ENCODE peak calls at places on chromosomes 3 and 15, in five cellular contexts. One of them, this sample, is unnamed.

GRCh38 chr3:120752865-120753264 is 10.3 kb downstream of the GTF2E1 start:
- DNase-seq in H1: no peak
- DNase-seq in A549: no peak
- DNase-seq in K562: no peak
- DNase-seq in IMR-90: no peak
- DNase-seq in this sample: no peak

GRCh38 chr3:39202094-39202493 is 9.7 kb upstream of the XIRP1 start:
- DNase-seq in H1: no peak
- DNase-seq in A549: no peak
- DNase-seq in K562: no peak
- DNase-seq in IMR-90: no peak
- DNase-seq in this sample: no peak

GRCh38 chr3:21654662-21655061 is 96.3 kb downstream of the ZNF385D start:
- DNase-seq in K562: no peak
- DNase-seq in H1: no peak
- DNase-seq in A549: no peak
- DNase-seq in IMR-90: peak
- DNase-seq in this sample: no peak

GRCh38 chr15:99143655-99144610 is 39.1 kb downstream of the SYNM start:
- DNase-seq in A549: no peak
- DNase-seq in K562: no peak
- DNase-seq in H1: no peak
- DNase-seq in IMR-90: peak
- DNase-seq in this sample: peak

GRCh38 chr15:37045859-37046318 is 54.5 kb downstream of the MEIS2 start:
- DNase-seq in H1: peak
- DNase-seq in K562: no peak
- DNase-seq in IMR-90: no peak
- DNase-seq in A549: no peak
- DNase-seq in this sample: peak

GRCh38 chr3:42988566-42988965 is 9.5 kb downstream of the GASK1A start:
- DNase-seq in A549: no peak
- DNase-seq in H1: no peak
- DNase-seq in IMR-90: no peak
- DNase-seq in K562: no peak
- DNase-seq in this sample: no peak

GRCh38 chr3:197730200-197730599 is 6.5 kb downstream of the RUBCN start:
- DNase-seq in IMR-90: peak
- DNase-seq in H1: no peak
- DNase-seq in A549: no peak
- DNase-seq in K562: peak
- DNase-seq in this sample: no peak

GRCh38 chr3:38574411-38575278 is 74.8 kb downstream of the SCN5A start:
- DNase-seq in A549: no peak
- DNase-seq in H1: peak
- DNase-seq in IMR-90: peak
- DNase-seq in K562: peak
- DNase-seq in this sample: no peak

GRCh38 chr15:73800662-73801345 is 47.7 kb upstream of the INSYN1 start:
- DNase-seq in H1: no peak
- DNase-seq in A549: peak
- DNase-seq in K562: no peak
- DNase-seq in IMR-90: peak
- DNase-seq in this sample: no peak

GRCh38 chr3:64238971-64239667 is 13.9 kb upstream of the PRICKLE2 start:
- DNase-seq in H1: peak
- DNase-seq in IMR-90: peak
- DNase-seq in K562: no peak
- DNase-seq in A549: peak
- DNase-seq in this sample: peak

DNA sequence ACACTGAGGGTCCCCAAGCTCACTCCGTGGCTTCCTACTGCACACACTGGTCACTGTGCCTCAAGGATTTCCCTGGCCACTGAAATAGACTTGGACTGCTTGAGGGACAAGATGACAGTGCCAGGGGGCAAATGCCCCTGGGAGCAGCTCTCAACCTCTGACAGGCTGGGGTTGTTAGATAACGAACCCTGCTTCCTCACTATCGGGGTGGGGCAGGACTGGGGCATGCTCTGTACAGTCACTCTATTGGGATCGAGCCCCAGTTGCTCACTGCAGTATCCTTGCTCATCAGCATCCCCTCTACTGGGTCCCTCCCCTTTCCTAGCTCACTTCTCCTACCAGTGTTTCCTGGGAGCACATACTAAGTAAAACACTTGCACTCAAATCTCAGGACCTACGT is 610.8 kb downstream of the NTRK3 start:
- DNase-seq in K562: peak
- DNase-seq in A549: no peak
- DNase-seq in H1: no peak
- DNase-seq in IMR-90: no peak
- DNase-seq in this sample: no peak
- TF ChIP-seq MAFK in K562: no peak
- TF ChIP-seq MAFK in A549: no peak
- TF ChIP-seq MAFK in H1: no peak
- TF ChIP-seq MAFK in IMR-90: no peak
- TF ChIP-seq MAFK in this sample: no peak

GRCh38 chr3:48963591-48963990 is 26.4 kb upstream of the P4HTM start:
- DNase-seq in A549: no peak
- DNase-seq in H1: no peak
- DNase-seq in K562: no peak
- DNase-seq in IMR-90: no peak
- DNase-seq in this sample: no peak

GRCh38 chr3:48966876-48967361 is 23.1 kb upstream of the P4HTM start:
- DNase-seq in H1: no peak
- DNase-seq in A549: no peak
- DNase-seq in IMR-90: no peak
- DNase-seq in K562: no peak
- DNase-seq in this sample: no peak

GRCh38 chr3:48962340-48962739 is 27.7 kb upstream of the P4HTM start:
- DNase-seq in IMR-90: no peak
- DNase-seq in K562: no peak
- DNase-seq in A549: no peak
- DNase-seq in H1: no peak
- DNase-seq in this sample: no peak

GRCh38 chr3:48962939-48963338 is 27.1 kb upstream of the P4HTM start:
- DNase-seq in A549: no peak
- DNase-seq in H1: no peak
- DNase-seq in IMR-90: no peak
- DNase-seq in K562: no peak
- DNase-seq in this sample: no peak

GRCh38 chr3:48966367-48966766 is 23.7 kb upstream of the P4HTM start:
- DNase-seq in IMR-90: peak
- DNase-seq in A549: no peak
- DNase-seq in H1: no peak
- DNase-seq in K562: no peak
- DNase-seq in this sample: no peak
- TF ChIP-seq MAFK in IMR-90: no peak
- TF ChIP-seq MAFK in A549: no peak
- TF ChIP-seq MAFK in H1: no peak
- TF ChIP-seq MAFK in K562: no peak
- TF ChIP-seq MAFK in this sample: no peak

DNA sequence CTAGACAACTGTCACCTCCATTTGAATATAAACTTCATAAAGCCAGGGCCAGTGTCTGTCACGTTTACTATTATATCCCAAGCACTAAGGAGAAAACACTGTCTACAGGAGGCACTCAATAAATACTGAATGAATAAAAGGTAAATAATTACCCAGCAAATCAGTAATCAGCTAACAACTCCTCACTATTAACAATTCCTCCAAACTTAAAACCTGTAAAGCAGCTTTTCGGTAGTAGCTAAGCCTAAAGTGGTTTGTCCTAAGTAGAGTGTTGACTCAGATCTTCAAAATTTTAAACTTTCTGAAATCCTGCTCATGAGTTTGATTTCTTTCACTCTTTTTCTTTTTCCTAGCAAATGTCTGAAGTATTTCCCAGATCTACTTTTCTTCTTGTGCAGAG is 39.9 kb downstream of the C3orf80 start:
- DNase-seq in H1: no peak
- DNase-seq in A549: no peak
- DNase-seq in K562: no peak
- DNase-seq in IMR-90: no peak
- DNase-seq in this sample: no peak
- TF ChIP-seq MAFK in H1: no peak
- TF ChIP-seq MAFK in A549: no peak
- TF ChIP-seq MAFK in K562: no peak
- TF ChIP-seq MAFK in IMR-90: no peak
- TF ChIP-seq MAFK in this sample: no peak

DNA sequence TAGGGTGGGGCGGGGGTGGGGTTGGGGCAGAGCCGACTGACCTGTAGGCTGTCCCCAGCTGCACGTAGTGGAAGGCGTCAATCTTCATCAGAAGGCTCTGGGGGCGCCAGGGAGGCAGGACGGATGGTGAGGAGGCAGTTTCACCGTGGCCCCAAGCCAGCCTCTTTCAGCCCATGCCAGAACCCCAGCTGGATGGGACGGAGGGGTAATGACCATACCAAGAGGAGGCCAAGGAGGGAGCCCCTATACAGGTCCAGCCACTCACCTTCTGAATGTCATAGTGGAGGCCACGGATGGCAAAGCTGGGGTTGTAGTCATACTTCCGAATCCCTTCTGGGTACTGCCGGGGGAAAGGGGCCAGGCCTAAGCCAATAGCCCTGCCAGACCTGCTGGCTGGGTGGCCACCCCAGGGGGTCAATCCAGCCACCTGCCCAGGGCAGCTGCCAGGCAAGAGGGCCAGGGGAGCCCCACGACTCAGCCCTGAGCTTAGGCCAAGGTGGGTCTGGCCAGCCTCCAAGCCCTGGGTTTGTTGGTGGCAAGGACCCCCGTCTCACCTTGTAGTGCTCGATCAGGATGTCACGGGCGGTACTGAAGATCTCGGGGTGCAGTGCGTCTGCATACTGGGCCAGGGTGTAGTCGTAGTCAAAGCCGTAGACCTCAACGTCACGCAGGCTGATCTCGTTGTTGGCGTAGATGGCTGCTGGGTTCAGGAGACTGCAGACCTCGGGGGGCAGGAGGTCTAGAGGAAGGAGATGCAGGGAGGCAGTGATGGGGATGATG is 4.9 kb downstream of the NT5DC2 start:
- DNase-seq in K562: no peak
- DNase-seq in H1: no peak
- DNase-seq in A549: no peak
- DNase-seq in IMR-90: no peak
- DNase-seq in this sample: no peak
- TF ChIP-seq MAFK in K562: no peak
- TF ChIP-seq MAFK in H1: no peak
- TF ChIP-seq MAFK in A549: no peak
- TF ChIP-seq MAFK in IMR-90: no peak
- TF ChIP-seq MAFK in this sample: no peak

GRCh38 chr3:134350861-134351311 is 23.4 kb downstream of the AMOTL2 start:
- DNase-seq in K562: no peak
- DNase-seq in A549: no peak
- DNase-seq in IMR-90: no peak
- DNase-seq in H1: no peak
- DNase-seq in this sample: no peak

GRCh38 chr3:134346744-134347143 is 27.5 kb downstream of the AMOTL2 start:
- DNase-seq in A549: no peak
- DNase-seq in K562: no peak
- DNase-seq in IMR-90: no peak
- DNase-seq in H1: no peak
- DNase-seq in this sample: no peak

GRCh38 chr3:134350266-134350665 is 24.0 kb downstream of the AMOTL2 start:
- DNase-seq in K562: no peak
- DNase-seq in IMR-90: no peak
- DNase-seq in A549: no peak
- DNase-seq in H1: no peak
- DNase-seq in this sample: no peak

GRCh38 chr3:134347516-134347915 is 26.7 kb downstream of the AMOTL2 start:
- DNase-seq in A549: no peak
- DNase-seq in IMR-90: no peak
- DNase-seq in K562: no peak
- DNase-seq in H1: no peak
- DNase-seq in this sample: no peak

DNA sequence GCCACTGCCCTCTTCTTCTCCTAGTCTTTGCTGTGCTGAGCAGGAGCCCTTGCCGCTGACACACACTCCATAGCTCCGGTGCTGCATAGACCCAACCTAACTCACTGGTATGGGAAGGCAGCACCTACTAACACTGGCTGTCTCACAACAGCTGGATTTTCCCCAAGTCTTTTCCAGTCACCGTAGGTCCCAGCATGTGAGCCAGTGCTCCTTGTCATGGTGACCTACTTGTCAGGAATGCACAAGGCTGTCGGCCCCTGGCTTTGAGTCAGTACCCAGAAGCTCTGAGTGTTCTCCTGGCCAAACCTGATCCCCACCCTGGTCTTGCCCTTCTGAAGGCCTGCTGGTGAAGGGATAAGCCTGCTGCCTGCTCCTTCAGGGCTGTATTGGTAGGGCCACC is 25.7 kb downstream of the AMOTL2 start:
- DNase-seq in IMR-90: peak
- DNase-seq in H1: no peak
- DNase-seq in K562: no peak
- DNase-seq in A549: no peak
- DNase-seq in this sample: no peak
- TF ChIP-seq MAFK in IMR-90: no peak
- TF ChIP-seq MAFK in H1: no peak
- TF ChIP-seq MAFK in K562: no peak
- TF ChIP-seq MAFK in A549: no peak
- TF ChIP-seq MAFK in this sample: no peak

GRCh38 chr3:24166518-24166917 is 221.4 kb downstream of the NR1D2 start:
- DNase-seq in K562: no peak
- DNase-seq in A549: no peak
- DNase-seq in IMR-90: no peak
- DNase-seq in H1: no peak
- DNase-seq in this sample: no peak
- TF ChIP-seq MAFK in K562: no peak
- TF ChIP-seq MAFK in A549: no peak
- TF ChIP-seq MAFK in IMR-90: no peak
- TF ChIP-seq MAFK in H1: no peak
- TF ChIP-seq MAFK in this sample: no peak

GRCh38 chr3:142709207-142709606 is 14.6 kb upstream of the TRPC1 start:
- DNase-seq in A549: no peak
- DNase-seq in IMR-90: no peak
- DNase-seq in H1: no peak
- DNase-seq in K562: no peak
- DNase-seq in this sample: no peak

GRCh38 chr3:142706308-142707127 is 17.3 kb upstream of the TRPC1 start:
- DNase-seq in IMR-90: no peak
- DNase-seq in A549: no peak
- DNase-seq in H1: no peak
- DNase-seq in K562: peak
- DNase-seq in this sample: no peak

DNA sequence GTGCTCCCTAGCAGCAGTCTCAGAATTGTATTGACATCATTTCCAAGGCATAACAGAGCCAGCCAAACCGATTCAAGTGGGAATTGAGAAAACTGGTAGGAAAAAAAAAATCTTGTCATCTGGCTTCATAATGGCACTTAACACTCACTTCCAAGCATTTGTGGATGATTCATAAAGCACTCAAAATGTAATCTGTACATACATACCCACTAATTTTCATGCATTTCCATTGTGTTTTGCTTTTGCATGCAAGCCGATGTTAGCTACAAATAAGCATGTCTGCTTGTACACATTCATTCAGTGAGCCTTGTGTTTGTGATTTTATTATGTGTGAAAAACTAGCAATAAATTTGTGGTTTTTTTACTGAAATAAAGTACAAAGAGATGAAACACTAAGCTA is 18.6 kb upstream of the TRPC1 start:
- DNase-seq in A549: no peak
- DNase-seq in IMR-90: no peak
- DNase-seq in H1: no peak
- DNase-seq in K562: no peak
- DNase-seq in this sample: no peak
- TF ChIP-seq MAFK in A549: no peak
- TF ChIP-seq MAFK in IMR-90: no peak
- TF ChIP-seq MAFK in H1: no peak
- TF ChIP-seq MAFK in K562: no peak
- TF ChIP-seq MAFK in this sample: no peak

This sample was measured in HepG2.